ENCODE peak calls at places on chromosome 10, in four cellular contexts. U is activated CD8-positive, alpha-beta memory T cell treated with anti-CD3 and anti-CD28 coated beads for 24 hours; F is coronary artery; V is NCI-H524. N is an unnamed sample.

GRCh38 chr10:125079091-125079600 is 81.2 kb downstream of the CTBP2 start:
- DNase-seq in U (no peak), F (no peak), V (no peak), N (no peak)

GRCh38 chr10:114548662-114549061 is 109.4 kb downstream of the ABLIM1 start:
- DNase-seq in U (no peak), F (no peak), V (peak; percentile 26), N (no peak)

GRCh38 chr10:126904807-126905686 is at the start of gene DOCK1:
- DNase-seq in U (no peak), F (no peak), V (peak; percentile 4), N (no peak)

GRCh38 chr10:32795598-32796183 is 162.3 kb downstream of the ITGB1 start:
- DNase-seq in U (no peak), F (no peak), V (peak; percentile 7), N (no peak)

GRCh38 chr10:121079226-121079625 is 228.1 kb downstream of the WDR11 start:
- DNase-seq in U (no peak), F (no peak), V (peak; percentile 52), N (no peak)

GRCh38 chr10:92972066-92972870 is 88.3 kb upstream of the CYP26C1 start:
- DNase-seq in U (no peak), F (no peak), V (no peak), N (no peak)

GRCh38 chr10:50809596-50809995 is 69.9 kb downstream of the ASAH2B start:
- DNase-seq in U (no peak), F (no peak), V (no peak), N (no peak)

GRCh38 chr10:71757450-71757918 is 15.8 kb downstream of the VSIR start:
- DNase-seq in U (no peak), F (no peak), V (no peak), N (peak; percentile 63)

GRCh38 chr10:132593900-132594876 is 56.6 kb downstream of the INPP5A start:
- DNase-seq in U (no peak), F (no peak), V (no peak), N (no peak)

GRCh38 chr10:49620286-49620810 is 6.5 kb downstream of the CHAT start:
- DNase-seq in U (no peak), F (no peak), V (no peak), N (no peak)

GRCh38 chr10:93180402-93181040 is 106.8 kb downstream of the CYP26A1 start:
- DNase-seq in U (no peak), F (no peak), V (no peak), N (no peak)

GRCh38 chr10:28991738-28992270 is 297.1 kb upstream of the LYZL1 start:
- DNase-seq in U (peak; percentile 61), F (no peak), V (peak; percentile 11), N (no peak)

GRCh38 chr10:124291009-124291671 is 127.6 kb downstream of the OAT start:
- DNase-seq in U (peak; percentile 47), F (peak; percentile 73), V (no peak), N (peak; percentile 22)

GRCh38 chr10:94747137-94747536 is 15.3 kb upstream of the CYP2C19 start:
- DNase-seq in U (no peak), F (no peak), V (no peak), N (no peak)

GRCh38 chr10:6774406-6774805 is 194.3 kb upstream of the PRKCQ start:
- DNase-seq in U (no peak), F (no peak), V (no peak), N (no peak)

GRCh38 chr10:114876169-114876568 is 54.6 kb downstream of the FHIP2A start:
- DNase-seq in U (no peak), F (no peak), V (no peak), N (no peak)

GRCh38 chr10:31820096-31820495 is 108.5 kb downstream of the ARHGAP12 start:
- DNase-seq in U (no peak), F (no peak), V (no peak), N (no peak)

GRCh38 chr10:125711110-125711750 is 8.3 kb upstream of the EDRF1 start:
- DNase-seq in U (no peak), F (no peak), V (no peak), N (no peak)

GRCh38 chr10:52143338-52143737 is 170.7 kb upstream of the DKK1 start:
- DNase-seq in U (no peak), F (no peak), V (no peak), N (no peak)

GRCh38 chr10:6274040-6274439 is 71.3 kb downstream of the PFKFB3 start:
- DNase-seq in U (no peak), F (no peak), V (no peak), N (no peak)

GRCh38 chr10:132742167-132742836 is 43.6 kb downstream of the NKX6-2 start:
- DNase-seq in U (no peak), F (no peak), V (no peak), N (no peak)

GRCh38 chr10:114746531-114746930 is 75.0 kb upstream of the FHIP2A start:
- DNase-seq in U (no peak), F (no peak), V (no peak), N (no peak)

GRCh38 chr10:81950358-81950757 is 75.4 kb downstream of the NRG3 start:
- DNase-seq in U (no peak), F (no peak), V (no peak), N (no peak)

GRCh38 chr10:3766046-3766761 is 18.8 kb downstream of the KLF6 start:
- DNase-seq in U (peak; percentile 46), F (no peak), V (no peak), N (no peak)

GRCh38 chr10:93126484-93127052 is 52.9 kb downstream of the CYP26A1 start:
- DNase-seq in U (no peak), F (no peak), V (no peak), N (no peak)

GRCh38 chr10:49748006-49748405 is 14.1 kb downstream of the OGDHL start:
- DNase-seq in U (peak; percentile 35), F (no peak), V (no peak), N (no peak)